ENCODE peak calls at places on chromosome 20, in nine cellular contexts. N is ELR; V is kidney epithelial cell; O is MCF 10A; P is testis; B is heart right ventricle; E is lung microvascular endothelial cell; D is stimulated activated CD8-positive, alpha-beta memory T cell treated with anti-CD3 and anti-CD28 coated beads, Interleukin-4, amount 100 ng/mL, for 48 hours; W is GM03348. X is an unnamed sample.
A peak's percentile ranks its signal among the peaks of the same experiment; 100 is the strongest.

GRCh38 chr20:7497985-7498384 is 442.3 kb downstream of the HAO1 start:
- DNase-seq in V (peak; percentile 87), B (no peak), D (no peak), O (peak; percentile 86), E (peak; percentile 97), N (peak; percentile 93), P (no peak), W (no peak), X (peak; percentile 73)

GRCh38 chr20:9066196-9066595 is 2.7 kb upstream of the PLCB4 start:
- DNase-seq in E (no peak), P (no peak), N (peak; percentile 70), D (no peak), W (no peak), B (no peak), V (peak; percentile 77), O (no peak), X (peak; percentile 67)

GRCh38 chr20:47805951-47806350 is 20.7 kb upstream of the SULF2 start:
- DNase-seq in D (no peak), O (no peak), W (no peak), B (no peak), P (no peak), E (no peak), N (no peak), V (no peak), X (no peak)

GRCh38 chr20:34042286-34042685 is 48.6 kb downstream of the RALY start:
- DNase-seq in N (no peak), O (no peak), B (no peak), V (no peak), E (no peak), D (no peak), P (no peak), W (no peak), X (no peak)

GRCh38 chr20:47654370-47654769 is 130.9 kb downstream of the SULF2 start:
- DNase-seq in B (no peak), V (no peak), P (no peak), E (no peak), N (no peak), O (no peak), D (no peak), W (no peak), X (no peak)

GRCh38 chr20:19737025-19737424 is 21.0 kb upstream of the RIN2 start:
- DNase-seq in O (peak; percentile 98), W (peak; percentile 64), V (no peak), P (no peak), N (peak; percentile 70), E (peak; percentile 41), D (no peak), B (no peak), X (peak; percentile 83)

GRCh38 chr20:51223163-51223562 is 200.3 kb upstream of the KCNG1 start:
- DNase-seq in O (no peak), D (no peak), B (no peak), N (no peak), V (no peak), P (no peak), E (no peak), W (no peak), X (no peak)

GRCh38 chr20:46123482-46124245 is 5.5 kb downstream of the CD40 start:
- DNase-seq in W (no peak), V (no peak), E (no peak), O (no peak), P (no peak), N (no peak), D (no peak), B (no peak), X (no peak)

GRCh38 chr20:21519136-21519584 is 5.3 kb upstream of the NKX2-2 start:
- DNase-seq in N (no peak), V (no peak), W (no peak), P (no peak), B (no peak), O (no peak), E (no peak), D (no peak), X (no peak)

GRCh38 chr20:58713801-58714339 is 21.3 kb downstream of the NPEPL1 start:
- DNase-seq in V (no peak), W (peak; percentile 4), B (no peak), O (no peak), E (no peak), P (peak; percentile 10), N (no peak), D (peak; percentile 16), X (no peak)

GRCh38 chr20:58852559-58853271 is at the start of gene GNAS:
- DNase-seq in W (peak; percentile 73), N (peak; percentile 68), V (no peak), B (peak; percentile 69), O (peak; percentile 44), D (peak; percentile 73), E (peak; percentile 61), P (peak; percentile 60), X (peak; percentile 75)

GRCh38 chr20:1810572-1810925 is 84.7 kb upstream of the SIRPA start:
- DNase-seq in B (no peak), D (no peak), W (no peak), V (no peak), E (no peak), O (no peak), P (no peak), N (no peak), X (no peak)

GRCh38 chr20:57473246-57474042 is 51.5 kb downstream of the CTCFL start:
- DNase-seq in E (peak; percentile 47), V (no peak), D (no peak), P (no peak), B (no peak), O (peak; percentile 32), N (no peak), W (no peak), X (peak; percentile 13)

GRCh38 chr20:53331151-53331973 is 262.3 kb downstream of the ZNF217 start:
- DNase-seq in V (peak; percentile 32), O (peak; percentile 34), P (no peak), W (peak; percentile 81), N (peak; percentile 53), B (no peak), E (no peak), D (no peak), X (peak; percentile 4)

GRCh38 chr20:21521596-21522478 is 8.0 kb upstream of the NKX2-2 start:
- DNase-seq in N (no peak), P (no peak), W (no peak), D (no peak), O (no peak), E (no peak), B (no peak), V (no peak), X (no peak)

GRCh38 chr20:51739722-51740249 is 28.4 kb downstream of the ATP9A start:
- DNase-seq in E (no peak), B (no peak), W (no peak), N (no peak), D (no peak), V (no peak), O (no peak), P (no peak), X (no peak)

GRCh38 chr20:50743087-50743486 is 11.7 kb downstream of the PARD6B start:
- DNase-seq in N (no peak), V (no peak), O (no peak), P (no peak), D (no peak), W (no peak), B (no peak), E (no peak), X (no peak)

GRCh38 chr20:32518593-32519366 is 66.4 kb downstream of the NOL4L start:
- DNase-seq in V (no peak), N (no peak), D (no peak), W (no peak), B (no peak), E (no peak), O (no peak), P (no peak), X (no peak)

GRCh38 chr20:54223751-54224150 is 15.9 kb downstream of the PFDN4 start:
- DNase-seq in O (no peak), E (no peak), W (no peak), N (no peak), D (no peak), B (no peak), V (no peak), P (no peak), X (peak; percentile 39)

GRCh38 chr20:50690562-50690978 is 772 bp downstream of the RIPOR3 start:
- DNase-seq in O (no peak), N (no peak), V (no peak), B (no peak), P (no peak), D (no peak), E (no peak), W (no peak), X (no peak)

GRCh38 chr20:59788196-59788735 is 145.2 kb downstream of the SYCP2 start:
- DNase-seq in P (no peak), E (no peak), D (no peak), O (no peak), W (no peak), N (no peak), B (no peak), V (no peak), X (no peak)

GRCh38 chr20:1949711-1950110 is 44.1 kb downstream of the PDYN start:
- DNase-seq in B (no peak), N (no peak), D (no peak), P (no peak), O (no peak), V (no peak), W (no peak), E (no peak), X (no peak)

GRCh38 chr20:19336601-19337000 is 124.2 kb downstream of the SLC24A3 start:
- DNase-seq in E (no peak), W (no peak), P (no peak), B (no peak), O (no peak), N (no peak), V (no peak), D (no peak), X (no peak)

GRCh38 chr20:38748097-38748862 is at the start of gene ACTR5:
- DNase-seq in E (peak; percentile 90), P (peak; percentile 95), N (peak; percentile 91), W (peak; percentile 97), B (peak; percentile 96), V (peak; percentile 31), O (peak; percentile 83), D (peak; percentile 98), X (peak; percentile 89)

GRCh38 chr20:54642733-54643667 is 167.6 kb downstream of the DOK5 start:
- DNase-seq in P (no peak), D (no peak), B (no peak), N (no peak), V (no peak), E (no peak), W (peak; percentile 56), O (no peak), X (no peak)

X was measured in cardiac fibroblast.